ENCODE peak calls at places on chromosomes 6 and 20, in six cellular contexts. Q, K, Z, C, A and I are unnamed samples. For H3K79me1, the result is how much of the 10 kb centered on the place peaks cover.

GRCh38 chr6:116536216-116536621 is 9.3 kb downstream of the TRAPPC3L start:
- DNase-seq in Q (peak), K (no peak), Z (peak), C (no peak), A (peak), I (peak)

GRCh38 chr20:32249030-32249738 is 28.3 kb upstream of the KIF3B start:
- DNase-seq in Q (no peak), K (no peak), Z (no peak), C (no peak), A (no peak), I (no peak)

GRCh38 chr6:136446579-136447182 is 103.5 kb downstream of the MAP7 start:
- DNase-seq in Q (peak), K (no peak), Z (no peak), C (no peak), A (no peak), I (no peak)

GRCh38 chr20:45300961-45301360 is 5.7 kb upstream of the RBPJL start:
- DNase-seq in Q (peak), K (peak), Z (no peak), C (no peak), A (peak), I (peak)

GRCh38 chr6:30103630-30104179 is 9.2 kb downstream of the TRIM31 start:
- DNase-seq in Q (no peak), K (no peak), Z (no peak), C (no peak), A (peak), I (no peak)

GRCh38 chr6:24469829-24470228 is 19.5 kb downstream of the GPLD1 start:
- DNase-seq in Q (no peak), K (no peak), Z (no peak), C (no peak), A (no peak), I (no peak)

GRCh38 chr6:139825935-139826374 is 451.5 kb upstream of the CITED2 start:
- DNase-seq in Q (no peak), K (no peak), Z (no peak), C (no peak), A (no peak), I (no peak)

GRCh38 chr6:152595507-152595906 is 41.7 kb downstream of the SYNE1 start:
- DNase-seq in Q (peak), K (no peak), Z (no peak), C (no peak), A (no peak), I (no peak)

GRCh38 chr6:42907336-42907735 is 8.5 kb upstream of the PTCRA start:
- DNase-seq in Q (no peak), K (no peak), Z (no peak), C (no peak), A (no peak), I (no peak)

GRCh38 chr20:60255426-60255825 is 297.2 kb downstream of the CDH26 start:
- DNase-seq in Q (no peak), K (no peak), Z (no peak), C (no peak), A (no peak), I (no peak)

GRCh38 chr6:117483004-117483644 is 650 bp downstream of the DCBLD1 start:
- DNase-seq in Q (peak), K (peak), Z (peak), C (no peak), A (peak), I (peak)

DNA sequence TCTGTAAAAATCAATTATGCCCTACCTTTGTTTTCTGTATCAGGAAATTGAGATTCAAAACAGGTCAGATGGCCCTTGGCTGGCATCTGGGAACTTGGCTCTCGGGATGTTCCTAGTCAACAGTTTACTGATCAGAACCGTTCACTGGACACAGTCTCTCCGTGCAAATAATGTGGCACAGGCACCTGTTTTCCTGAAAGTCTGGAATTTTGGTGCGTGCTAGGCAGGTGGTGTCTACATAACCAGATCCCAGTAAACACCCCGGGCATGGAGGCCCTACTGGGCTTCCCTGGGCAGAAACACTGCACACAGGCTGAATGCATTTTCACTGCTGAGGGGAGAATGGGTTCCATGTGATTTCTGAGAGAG is 7.5 kb downstream of the SNHG17 start:
- DNase-seq in Q (no peak), K (no peak), Z (no peak), C (no peak), A (no peak), I (no peak)
- H3K79me1 ChIP-seq in Q (under half), K (under half), Z (under half), C (under half), A (under half), I (under half)

GRCh38 chr6:169899481-169900145 is 148.2 kb downstream of the ERMARD start:
- DNase-seq in Q (no peak), K (no peak), Z (no peak), C (no peak), A (peak), I (no peak)

GRCh38 chr6:169896826-169897456 is 145.5 kb downstream of the ERMARD start:
- DNase-seq in Q (no peak), K (no peak), Z (no peak), C (no peak), A (no peak), I (no peak)

GRCh38 chr6:169897601-169898358 is 146.4 kb downstream of the ERMARD start:
- DNase-seq in Q (no peak), K (no peak), Z (no peak), C (no peak), A (no peak), I (no peak)

GRCh38 chr6:169895926-169896761 is 144.7 kb downstream of the ERMARD start:
- DNase-seq in Q (no peak), K (no peak), Z (no peak), C (no peak), A (no peak), I (no peak)

GRCh38 chr6:169898788-169899480 is 147.5 kb downstream of the ERMARD start:
- DNase-seq in Q (no peak), K (no peak), Z (no peak), C (no peak), A (peak), I (no peak)
- H4K91ac ChIP-seq in Q (no peak), K (no peak), Z (no peak), C (no peak), A (no peak), I (no peak)

GRCh38 chr20:17648782-17649730 is 33.0 kb downstream of the RRBP1 start:
- DNase-seq in Q (no peak), K (no peak), Z (no peak), C (no peak), A (no peak), I (peak)
- H3K79me1 ChIP-seq in Q (under half), K (under half), Z (under half), C (under half), A (under half), I (under half)

DNA sequence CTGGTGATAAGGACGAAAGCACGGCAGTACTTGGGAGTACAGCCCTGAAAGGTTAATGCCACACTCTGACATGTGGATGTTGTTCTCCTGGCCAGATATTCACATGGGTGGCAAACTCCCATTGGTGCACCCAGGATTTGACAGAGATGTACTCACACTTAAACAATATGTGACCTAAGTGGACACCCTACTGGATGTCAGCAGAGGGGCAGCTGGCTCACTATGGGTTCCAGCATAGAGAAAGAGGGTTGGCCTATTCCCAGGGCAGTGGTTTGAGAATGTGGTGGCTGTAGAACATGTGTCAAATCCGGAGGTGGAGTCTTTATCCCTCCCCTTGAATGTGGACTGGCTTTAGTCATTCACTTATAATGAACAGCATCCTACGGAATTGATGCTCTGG is 333.2 kb downstream of the DHX35 start:
- DNase-seq in Q (no peak), K (no peak), Z (no peak), C (no peak), A (no peak), I (no peak)
- H4K91ac ChIP-seq in Q (no peak), K (no peak), Z (no peak), C (no peak), A (no peak), I (no peak)

DNA sequence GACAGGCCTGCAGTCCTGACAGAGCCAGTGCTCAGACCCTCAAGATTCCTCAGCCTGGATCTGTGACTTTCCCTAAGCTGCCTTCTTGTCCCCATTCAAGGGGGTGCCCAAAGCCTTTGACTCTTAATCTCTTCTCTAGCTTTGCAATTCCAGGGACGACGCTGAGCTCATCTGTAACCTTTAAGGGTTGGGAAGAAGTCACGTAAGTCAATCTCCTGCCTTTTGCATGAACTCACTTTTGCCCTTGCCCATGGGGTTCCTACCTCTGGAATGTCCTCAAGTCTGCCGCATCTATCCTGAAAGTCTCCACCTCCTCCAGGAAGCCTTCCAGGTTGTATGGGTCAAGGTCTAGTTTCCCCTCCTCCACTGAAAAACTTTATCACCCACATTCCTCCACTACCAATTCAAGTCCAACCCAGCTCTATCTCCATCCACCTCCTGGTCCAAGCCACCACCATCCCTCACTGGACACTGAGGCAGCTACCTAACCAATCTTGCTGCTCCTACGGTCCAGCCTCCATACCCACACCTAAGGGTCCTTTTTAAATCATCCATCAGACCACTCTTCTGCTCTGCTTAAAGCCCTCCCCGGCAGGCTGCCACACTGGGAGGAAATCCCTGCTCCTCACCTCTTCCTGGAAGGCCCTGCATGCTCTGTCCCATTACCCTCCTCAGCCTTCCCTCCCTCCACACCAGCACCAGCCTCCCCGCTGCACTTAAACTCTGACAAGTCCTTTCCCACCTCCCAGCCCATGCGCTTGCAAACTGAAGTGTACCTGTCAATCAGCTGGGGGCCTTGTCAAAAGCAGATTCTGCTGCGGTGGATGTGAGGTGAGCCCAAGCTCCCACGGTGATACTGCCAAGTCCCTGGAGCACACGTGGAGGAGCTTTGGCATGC is 29.7 kb downstream of the PREX1 start:
- DNase-seq in Q (no peak), K (no peak), Z (no peak), C (no peak), A (no peak), I (no peak)
- H3K79me1 ChIP-seq in Q (under half), K (under half), Z (under half), C (under half), A (under half), I (under half)

DNA sequence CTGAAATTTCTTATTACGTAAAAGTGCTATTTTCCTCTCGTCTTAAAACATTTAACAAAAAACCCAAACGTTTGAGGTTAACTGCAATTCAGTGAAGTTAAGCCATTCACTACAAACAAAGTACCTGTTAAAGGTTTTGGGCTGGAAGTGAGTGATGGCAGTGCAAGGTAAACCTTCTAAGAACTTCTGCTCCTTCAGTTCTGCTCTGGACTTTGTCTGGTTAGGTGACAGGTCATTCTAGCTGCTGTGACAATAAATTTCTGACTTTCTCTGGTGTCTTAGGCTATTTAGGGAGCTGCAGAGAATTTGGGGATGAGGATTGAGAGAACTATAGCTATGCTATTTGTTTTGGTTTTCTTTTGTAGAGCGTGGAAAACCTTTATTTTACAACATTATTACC is 36.5 kb upstream of the NEDD9 start:
- DNase-seq in Q (no peak), K (no peak), Z (no peak), C (no peak), A (no peak), I (no peak)
- H4K91ac ChIP-seq in Q (peak), K (no peak), Z (no peak), C (no peak), A (no peak), I (no peak)

GRCh38 chr20:48769111-48769879 is 58.5 kb downstream of the PREX1 start:
- DNase-seq in Q (no peak), K (no peak), Z (no peak), C (no peak), A (peak), I (no peak)

GRCh38 chr20:48770700-48771099 is 57.1 kb downstream of the PREX1 start:
- DNase-seq in Q (no peak), K (no peak), Z (no peak), C (no peak), A (no peak), I (no peak)

GRCh38 chr20:48766205-48766604 is 61.6 kb downstream of the PREX1 start:
- DNase-seq in Q (no peak), K (no peak), Z (no peak), C (no peak), A (no peak), I (no peak)

GRCh38 chr20:48765359-48765758 is 62.4 kb downstream of the PREX1 start:
- DNase-seq in Q (no peak), K (no peak), Z (no peak), C (no peak), A (peak), I (no peak)

GRCh38 chr20:48767269-48767960 is 60.4 kb downstream of the PREX1 start:
- DNase-seq in Q (no peak), K (no peak), Z (no peak), C (no peak), A (no peak), I (no peak)
- H3K79me1 ChIP-seq in Q (under half), K (under half), Z (under half), C (under half), A (under half), I (under half)